ENCODE peak calls at places on chromosomes 11 and 22, in eight cellular contexts. Z is A549, G is PC-9, C is fibroblast of lung, R is neuronal stem cell, U is IMR-90, Q is neural progenitor cell, W is K562. K is an unnamed sample. For H3K9me3, the result is how much of the 10 kb centered on the place peaks cover.

GRCh38 chr11:10678106-10678505 is 15.4 kb downstream of the IRAG1 start:
- DNase-seq in R (no peak), Z (no peak), U (no peak), C (no peak), W (no peak), Q (no peak), G (no peak), K (no peak)

GRCh38 chr11:134287561-134287960 is 11.4 kb downstream of the GLB1L3 start:
- DNase-seq in Z (no peak), G (no peak), U (no peak), Q (no peak), W (no peak), C (no peak), R (no peak), K (no peak)

GRCh38 chr22:44648821-44649566 is 53.0 kb upstream of the PRR5 start:
- DNase-seq in R (no peak), C (peak), G (no peak), W (no peak), Z (no peak), U (peak), Q (no peak), K (peak)

GRCh38 chr11:22244986-22245592 is 52.2 kb downstream of the ANO5 start:
- DNase-seq in Z (peak), U (peak), W (no peak), Q (peak), C (peak), R (peak), G (peak), K (peak)

GRCh38 chr11:105273660-105274280 is 134.2 kb upstream of the CARD18 start:
- DNase-seq in W (no peak), U (no peak), Q (no peak), R (no peak), C (no peak), G (no peak), Z (no peak), K (no peak)

GRCh38 chr22:44906248-44906936 is 103.4 kb downstream of the PHF21B start:
- DNase-seq in W (no peak), U (no peak), Z (no peak), R (no peak), Q (no peak), C (no peak), G (no peak), K (no peak)

GRCh38 chr22:25404556-25404922 is 159.9 kb upstream of the GRK3 start:
- DNase-seq in G (no peak), U (no peak), C (no peak), Z (no peak), Q (peak), W (peak), R (no peak), K (peak)

GRCh38 chr22:40668611-40669390 is 10.5 kb upstream of the MCHR1 start:
- DNase-seq in Z (peak), U (peak), R (no peak), W (peak), C (peak), G (no peak), Q (peak), K (peak)

GRCh38 chr11:18617688-18618340 is 16.3 kb downstream of the SPTY2D1 start:
- DNase-seq in Z (no peak), Q (no peak), W (no peak), R (no peak), G (no peak), U (peak), C (peak), K (no peak)

GRCh38 chr11:2588809-2589537 is 110.8 kb downstream of the KCNQ1OT1 start:
- DNase-seq in U (no peak), G (no peak), Z (no peak), R (no peak), W (no peak), C (no peak), Q (no peak), K (no peak)

GRCh38 chr22:26547426-26547825 is 35.2 kb upstream of the TFIP11 start:
- DNase-seq in Z (no peak), G (no peak), R (no peak), U (peak), W (no peak), C (no peak), Q (no peak), K (peak)

GRCh38 chr11:85918910-85919794 is 64.0 kb downstream of the CCDC83 start:
- DNase-seq in Q (peak), U (no peak), R (no peak), C (no peak), G (no peak), Z (no peak), W (no peak), K (no peak)
- H3K4me2 ChIP-seq in Q (peak), U (no peak), R (no peak), C (no peak), G (no peak), Z (no peak), W (no peak), K (no peak)

GRCh38 chr11:110779108-110779507 is 66.9 kb upstream of the ARHGAP20 start:
- DNase-seq in Z (no peak), U (no peak), Q (no peak), R (no peak), W (no peak), C (no peak), G (no peak), K (no peak)
- H3K9me3 ChIP-seq in Z (under half), U (under half), Q (under half), R (under half), W (under half), C (under half), G (under half), K (under half)

GRCh38 chr11:115626414-115626813 is 122.2 kb upstream of the CADM1 start:
- DNase-seq in Z (no peak), W (no peak), C (no peak), U (no peak), R (no peak), Q (no peak), G (no peak), K (peak)
- H3K4me3 ChIP-seq in Z (no peak), W (no peak), C (no peak), U (no peak), R (no peak), Q (no peak), G (no peak), K (no peak)

GRCh38 chr11:83044958-83045712 is 26.6 kb downstream of the RAB30 start:
- DNase-seq in W (no peak), G (no peak), U (peak), R (no peak), C (peak), Z (peak), Q (no peak), K (peak)

GRCh38 chr11:83039566-83039965 is 32.1 kb downstream of the RAB30 start:
- DNase-seq in R (no peak), U (no peak), C (no peak), Q (no peak), W (no peak), G (no peak), Z (no peak), K (no peak)

GRCh38 chr11:83046626-83047172 is 25.0 kb downstream of the RAB30 start:
- DNase-seq in W (no peak), U (peak), Z (no peak), G (no peak), Q (no peak), C (no peak), R (no peak), K (no peak)

GRCh38 chr11:83047515-83048225 is 24.0 kb downstream of the RAB30 start:
- DNase-seq in Q (no peak), W (no peak), R (no peak), U (peak), G (no peak), C (peak), Z (no peak), K (no peak)

GRCh38 chr11:83042966-83043711 is 28.6 kb downstream of the RAB30 start:
- DNase-seq in Q (no peak), U (no peak), W (no peak), Z (peak), R (no peak), G (no peak), C (peak), K (peak)
- H3K4me2 ChIP-seq in Q (no peak), U (no peak), W (no peak), Z (peak), R (no peak), G (no peak), C (no peak), K (peak)

GRCh38 chr22:47375621-47376321 is 613.3 kb downstream of the TBC1D22A start:
- DNase-seq in Z (no peak), C (no peak), U (no peak), R (no peak), W (no peak), G (no peak), Q (no peak), K (no peak)
- H3K9me3 ChIP-seq in Z (under half), C (under half), U (under half), R (under half), W (under half), G (under half), Q (under half), K (under half)